ENCODE peak calls at places on chromosomes 5 and 9, in eight cellular contexts. E, U, K, W, A, T, Z and J are unnamed samples.

GRCh38 chr9:114790521-114790920 is 15.3 kb downstream of the TNFSF15 start:
- DNase-seq in E (no peak), U (no peak), K (no peak), W (no peak), A (no peak), T (peak), Z (no peak), J (no peak)

GRCh38 chr5:151896041-151896691 is 28.5 kb downstream of the GLRA1 start:
- DNase-seq in E (no peak), U (no peak), K (peak), W (no peak), A (no peak), T (no peak), Z (no peak), J (peak)

GRCh38 chr5:72920690-72921089 is 35.2 kb upstream of the FCHO2 start:
- DNase-seq in E (no peak), U (no peak), K (peak), W (peak), A (no peak), T (no peak), Z (no peak), J (no peak)

GRCh38 chr9:104068546-104068945 is 25.6 kb upstream of the SMC2 start:
- DNase-seq in E (no peak), U (no peak), K (peak), W (no peak), A (no peak), T (no peak), Z (no peak), J (no peak)

GRCh38 chr9:112764344-112764743 is 13.8 kb downstream of the SNX30 start:
- DNase-seq in E (no peak), U (no peak), K (peak), W (no peak), A (no peak), T (peak), Z (no peak), J (no peak)

GRCh38 chr5:143142596-143143435 is 260.7 kb downstream of the NR3C1 start:
- DNase-seq in E (no peak), U (peak), K (peak), W (no peak), A (no peak), T (no peak), Z (no peak), J (no peak)

GRCh38 chr9:133253268-133253667 is 21.7 kb downstream of the ABO start:
- DNase-seq in E (no peak), U (no peak), K (no peak), W (no peak), A (no peak), T (no peak), Z (no peak), J (no peak)

GRCh38 chr9:34375901-34376595 is 650 bp downstream of the MYORG start:
- DNase-seq in E (peak), U (no peak), K (no peak), W (peak), A (no peak), T (peak), Z (peak), J (peak)

GRCh38 chr9:121360975-121361374 is 9.1 kb downstream of the STOM start:
- DNase-seq in E (no peak), U (no peak), K (peak), W (no peak), A (no peak), T (no peak), Z (no peak), J (no peak)

DNA sequence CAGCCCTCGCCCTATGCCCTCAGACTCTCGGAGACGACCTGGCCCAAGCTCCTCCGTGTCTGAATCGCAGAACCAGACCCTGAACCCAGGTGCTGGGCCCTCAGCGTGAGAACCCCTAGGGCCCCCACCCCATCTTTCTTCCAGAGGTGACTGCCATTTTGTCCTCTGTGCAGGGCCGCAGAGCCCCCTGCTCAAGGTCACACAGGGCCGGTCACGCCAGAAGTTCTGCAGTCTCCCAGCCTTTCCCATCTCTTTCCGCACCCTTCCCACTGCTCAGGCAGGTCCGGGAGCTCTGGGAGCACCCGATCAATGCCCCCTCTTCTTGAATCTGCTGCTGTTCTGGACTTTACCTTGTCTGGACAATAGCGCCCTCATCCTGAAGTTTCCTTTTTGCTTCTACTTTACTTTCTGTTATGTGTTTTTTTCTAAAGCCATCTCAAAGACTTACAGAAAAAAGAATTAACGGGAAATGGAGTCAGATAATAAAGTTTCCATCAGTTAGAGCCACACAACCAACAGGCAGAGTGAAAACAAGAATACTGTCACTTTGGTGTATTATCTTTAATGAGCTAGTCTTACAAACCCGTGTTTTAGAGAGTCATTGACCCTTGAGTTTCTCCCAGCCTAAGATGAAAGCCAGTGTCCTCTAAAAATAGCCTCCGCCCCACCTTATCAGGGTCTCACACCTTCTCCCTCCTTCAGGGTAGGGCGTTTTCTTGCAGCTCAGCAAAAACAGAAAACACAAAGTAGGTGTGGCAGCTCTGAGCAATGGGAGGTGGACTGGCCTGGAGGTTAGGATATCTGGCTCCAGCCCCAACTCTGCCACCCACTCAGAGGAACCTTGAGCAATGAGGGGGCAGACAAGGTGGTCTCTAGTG is 1.8 kb downstream of the TMOD1 start:
- DNase-seq in E (no peak), U (no peak), K (no peak), W (no peak), A (no peak), T (no peak), Z (no peak), J (no peak)
- TF ChIP-seq CTCF in E (no peak), U (no peak), K (no peak), W (no peak), A (no peak), T (peak), Z (peak), J (peak)

DNA sequence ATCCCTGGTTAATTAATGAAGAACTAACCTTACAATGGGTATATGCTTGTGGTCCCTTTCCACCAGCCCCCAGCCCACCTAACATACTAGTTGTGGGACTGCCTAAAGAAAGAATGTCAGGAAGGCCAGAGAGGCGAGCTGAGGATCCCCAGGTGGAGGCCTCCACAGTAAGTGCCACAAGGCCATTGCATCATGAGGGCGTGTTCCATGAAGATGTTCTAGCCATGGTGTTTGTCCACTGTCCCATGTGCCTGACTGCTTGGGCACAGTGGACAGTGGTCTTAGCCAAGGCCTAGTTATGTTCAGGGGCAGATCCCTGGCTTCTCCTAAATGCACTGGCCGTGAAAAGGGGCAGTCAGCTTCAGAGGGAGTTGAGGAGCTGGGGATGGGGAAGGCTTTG is 21.1 kb downstream of the ZFP62 start:
- DNase-seq in E (no peak), U (no peak), K (no peak), W (no peak), A (no peak), T (no peak), Z (no peak), J (no peak)
- TF ChIP-seq POLR2A in E (no peak), U (no peak), K (no peak), W (no peak), A (no peak), T (no peak), Z (no peak), J (no peak)

DNA sequence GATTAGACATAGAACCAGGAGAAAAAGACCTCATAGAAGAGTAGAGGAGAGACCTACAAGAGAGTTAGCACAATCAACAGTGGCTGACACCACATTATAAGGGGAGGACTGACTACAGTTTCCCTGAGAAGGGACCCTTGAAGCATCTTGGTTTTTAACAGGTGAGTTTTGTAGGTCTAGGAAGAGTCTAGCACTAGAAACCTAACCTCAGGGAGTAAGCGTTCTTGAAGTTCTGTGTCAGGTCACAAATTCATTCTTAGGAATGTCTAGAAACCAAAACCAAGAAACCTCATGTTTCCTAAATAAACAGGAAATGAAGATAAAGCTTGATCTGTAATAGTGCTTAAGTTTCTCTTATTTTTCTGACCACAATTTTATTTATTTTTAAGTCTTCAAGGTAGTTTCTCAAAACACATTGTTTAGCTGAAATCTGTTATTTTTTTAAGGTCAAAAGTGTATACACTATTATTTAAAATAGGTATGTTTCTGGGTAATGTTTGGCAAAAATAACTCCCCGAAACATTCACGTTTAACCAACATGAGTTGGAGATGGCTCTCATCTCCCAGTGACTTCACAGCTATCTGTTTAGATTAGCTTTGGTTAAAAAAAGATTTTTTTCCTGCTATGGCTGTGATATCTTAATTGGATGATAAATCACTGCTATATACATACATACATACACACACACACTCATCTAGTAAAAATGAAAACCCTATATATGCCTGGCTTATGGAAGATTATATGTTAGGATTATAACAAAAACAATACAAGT is 37.1 kb downstream of the MAP3K1 start:
- DNase-seq in E (no peak), U (no peak), K (peak), W (no peak), A (no peak), T (no peak), Z (no peak), J (no peak)
- H3K4me3 ChIP-seq in E (no peak), U (no peak), K (no peak), W (no peak), A (no peak), T (no peak), Z (no peak), J (no peak)

DNA sequence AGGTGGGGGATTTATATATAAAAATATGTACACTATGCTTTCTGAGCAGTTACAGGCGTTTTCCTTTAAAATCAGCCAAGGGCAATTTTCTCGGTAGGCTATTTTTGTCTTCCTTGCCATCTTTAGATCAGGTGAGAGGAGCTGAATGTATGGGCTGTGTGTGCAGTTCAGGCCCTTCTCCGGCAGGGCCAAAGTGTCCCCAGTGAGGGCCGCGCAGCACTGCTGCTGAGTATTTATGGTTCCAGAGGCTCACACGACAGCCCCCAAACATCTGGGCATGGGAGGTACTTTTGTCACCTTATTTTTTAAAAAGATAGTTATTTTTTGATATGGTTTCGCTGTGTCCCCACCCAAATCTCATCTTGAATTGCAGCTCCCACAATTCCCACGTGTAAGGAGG is 11.5 kb downstream of the GFPT2 start:
- DNase-seq in E (no peak), U (no peak), K (no peak), W (no peak), A (no peak), T (no peak), Z (peak), J (no peak)
- TF ChIP-seq CTCF in E (no peak), U (no peak), K (no peak), W (no peak), A (no peak), T (no peak), Z (no peak), J (no peak)

GRCh38 chr5:108104448-108104847 is 277.4 kb downstream of the FBXL17 start:
- DNase-seq in E (no peak), U (no peak), K (no peak), W (no peak), A (no peak), T (no peak), Z (no peak), J (no peak)

GRCh38 chr5:108113950-108114349 is 267.9 kb downstream of the FBXL17 start:
- DNase-seq in E (no peak), U (no peak), K (no peak), W (no peak), A (no peak), T (no peak), Z (no peak), J (no peak)

DNA sequence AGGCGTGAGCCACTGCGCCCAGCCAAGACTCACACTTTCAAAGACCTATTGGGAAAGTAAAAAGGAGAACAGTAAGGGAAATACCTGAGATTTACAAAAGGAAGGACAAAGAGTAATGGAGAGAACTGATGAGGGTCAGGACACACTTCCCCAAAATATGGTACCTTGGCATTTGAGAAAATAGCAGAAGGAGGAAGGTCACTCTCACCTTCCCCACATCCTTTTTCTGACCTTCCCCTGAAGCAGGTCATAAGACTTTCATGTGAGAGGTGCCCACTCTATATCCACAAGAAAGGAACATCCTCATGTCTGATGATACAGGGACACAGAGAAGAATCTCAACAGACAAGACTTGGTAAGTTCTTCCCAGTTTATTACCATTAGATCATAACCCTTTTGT is 272.8 kb downstream of the FBXL17 start:
- DNase-seq in E (no peak), U (no peak), K (no peak), W (no peak), A (no peak), T (no peak), Z (no peak), J (no peak)
- TF ChIP-seq POLR2A in E (no peak), U (no peak), K (no peak), W (no peak), A (no peak), T (no peak), Z (no peak), J (no peak)